ENCODE peak calls at places on chromosomes 2 and 18, in seven cellular contexts. Z, M, R, N, L, C and P are unnamed samples.

GRCh38 chr2:218437969-218438368 is 19.0 kb downstream of the VIL1 start:
- DNase-seq in R (no peak), Z (no peak), N (no peak), L (no peak), C (no peak), M (no peak), P (no peak)

GRCh38 chr2:37376421-37377186 is 32.2 kb downstream of the QPCT start:
- DNase-seq in M (peak; percentile 65), R (no peak), N (peak; percentile 89), L (peak; percentile 94), C (no peak), Z (no peak), P (no peak)

GRCh38 chr18:53906681-53907080 is 317.8 kb downstream of the MBD2 start:
- DNase-seq in R (no peak), N (no peak), C (no peak), L (no peak), M (no peak), Z (peak; percentile 55), P (no peak)

GRCh38 chr2:178949151-178949550 is 100.8 kb downstream of the CCDC141 start:
- DNase-seq in Z (no peak), R (no peak), C (no peak), L (no peak), M (no peak), N (no peak), P (no peak)

GRCh38 chr18:79577451-79578395 is 101.9 kb upstream of the CTDP1 start:
- DNase-seq in L (peak; percentile 49), R (peak; percentile 11), Z (no peak), M (no peak), N (no peak), C (no peak), P (peak; percentile 75)

GRCh38 chr18:45835057-45835634 is 9.7 kb downstream of the SIGLEC15 start:
- DNase-seq in Z (no peak), M (no peak), L (no peak), N (peak; percentile 90), C (no peak), R (no peak), P (no peak)

GRCh38 chr2:38466849-38467767 is 90.0 kb upstream of the ATL2 start:
- DNase-seq in C (no peak), Z (no peak), N (no peak), R (no peak), L (peak; percentile 7), M (no peak), P (no peak)

GRCh38 chr18:7987284-7987976 is 420.3 kb downstream of the PTPRM start:
- DNase-seq in N (no peak), R (no peak), L (peak; percentile 87), C (no peak), Z (no peak), M (no peak), P (no peak)

GRCh38 chr18:53508529-53508928 is 715.9 kb downstream of the MBD2 start:
- DNase-seq in N (no peak), M (no peak), L (no peak), C (no peak), R (no peak), Z (no peak), P (no peak)

GRCh38 chr2:211157211-211157610 is 600.8 kb downstream of the CPS1 start:
- DNase-seq in C (no peak), R (no peak), Z (no peak), M (no peak), N (no peak), L (no peak), P (no peak)

GRCh38 chr2:152347076-152347475 is 12.1 kb downstream of the FMNL2 start:
- DNase-seq in L (peak; percentile 74), Z (no peak), R (no peak), N (no peak), C (no peak), M (no peak), P (no peak)

GRCh38 chr2:205293559-205293958 is 388.7 kb upstream of the NRP2 start:
- DNase-seq in Z (no peak), R (no peak), C (no peak), M (no peak), L (no peak), N (no peak), P (no peak)

GRCh38 chr2:105859694-105859951 is 114.9 kb downstream of the NCK2 start:
- DNase-seq in Z (no peak), R (no peak), L (no peak), C (no peak), N (no peak), M (no peak), P (no peak)

GRCh38 chr2:232104076-232104646 is 142.6 kb downstream of the DIS3L2 start:
- DNase-seq in N (no peak), C (no peak), M (no peak), R (no peak), Z (no peak), L (no peak), P (no peak)

GRCh38 chr18:48914581-48915251 is 36.0 kb downstream of the SMAD7 start:
- DNase-seq in L (no peak), C (no peak), M (peak; percentile 42), R (no peak), N (no peak), Z (no peak), P (no peak)

GRCh38 chr2:234847639-234848038 is 104.2 kb upstream of the SH3BP4 start:
- DNase-seq in L (no peak), Z (no peak), R (no peak), N (no peak), M (no peak), C (no peak), P (no peak)

GRCh38 chr18:55863876-55864275 is 275.9 kb upstream of the TCF4 start:
- DNase-seq in R (no peak), C (peak; percentile 39), L (peak; percentile 40), N (no peak), Z (peak; percentile 36), M (peak; percentile 21), P (no peak)

GRCh38 chr2:182581196-182581935 is 134.7 kb upstream of the DNAJC10 start:
- DNase-seq in R (no peak), C (no peak), Z (no peak), L (no peak), N (no peak), M (no peak), P (no peak)

GRCh38 chr2:167692191-167692590 is 555.2 kb downstream of the STK39 start:
- DNase-seq in R (no peak), Z (no peak), L (no peak), M (no peak), C (no peak), N (no peak), P (no peak)

GRCh38 chr2:224038049-224038829 is 847 bp downstream of the SERPINE2 start:
- DNase-seq in Z (no peak), N (no peak), C (no peak), L (peak; percentile 13), M (peak; percentile 57), R (peak; percentile 58), P (peak; percentile 84)
- H3K27ac ChIP-seq in Z (peak overlapping the region; percentile 18), N (peak overlapping the region; percentile 65), C (no peak overlapping the region), L (peak overlapping the region; percentile 29), M (peak overlapping the region; percentile 15), R (peak overlapping the region; percentile 89), P (no peak overlapping the region)

GRCh38 chr2:237524631-237525030 is 37.6 kb downstream of the MLPH start:
- DNase-seq in Z (no peak), R (no peak), C (peak; percentile 33), M (no peak), L (no peak), N (no peak), P (no peak)
- TF ChIP-seq CTCF in Z (no peak), R (no peak), C (no peak), M (no peak), L (no peak), N (no peak), P (no peak)

GRCh38 chr18:58222439-58223125 is 178.6 kb downstream of the NEDD4L start:
- DNase-seq in L (peak; percentile 33), N (no peak), M (no peak), R (no peak), C (no peak), Z (no peak), P (no peak)

GRCh38 chr18:58226476-58226875 is 182.4 kb downstream of the NEDD4L start:
- DNase-seq in N (peak; percentile 75), R (no peak), L (no peak), C (no peak), Z (no peak), M (no peak), P (no peak)

GRCh38 chr18:58225101-58225500 is 181.1 kb downstream of the NEDD4L start:
- DNase-seq in C (no peak), R (no peak), M (no peak), L (no peak), N (peak; percentile 82), Z (no peak), P (no peak)

GRCh38 chr18:58224425-58224750 is 180.4 kb downstream of the NEDD4L start:
- DNase-seq in L (no peak), C (no peak), N (no peak), R (no peak), Z (no peak), M (no peak), P (no peak)

DNA sequence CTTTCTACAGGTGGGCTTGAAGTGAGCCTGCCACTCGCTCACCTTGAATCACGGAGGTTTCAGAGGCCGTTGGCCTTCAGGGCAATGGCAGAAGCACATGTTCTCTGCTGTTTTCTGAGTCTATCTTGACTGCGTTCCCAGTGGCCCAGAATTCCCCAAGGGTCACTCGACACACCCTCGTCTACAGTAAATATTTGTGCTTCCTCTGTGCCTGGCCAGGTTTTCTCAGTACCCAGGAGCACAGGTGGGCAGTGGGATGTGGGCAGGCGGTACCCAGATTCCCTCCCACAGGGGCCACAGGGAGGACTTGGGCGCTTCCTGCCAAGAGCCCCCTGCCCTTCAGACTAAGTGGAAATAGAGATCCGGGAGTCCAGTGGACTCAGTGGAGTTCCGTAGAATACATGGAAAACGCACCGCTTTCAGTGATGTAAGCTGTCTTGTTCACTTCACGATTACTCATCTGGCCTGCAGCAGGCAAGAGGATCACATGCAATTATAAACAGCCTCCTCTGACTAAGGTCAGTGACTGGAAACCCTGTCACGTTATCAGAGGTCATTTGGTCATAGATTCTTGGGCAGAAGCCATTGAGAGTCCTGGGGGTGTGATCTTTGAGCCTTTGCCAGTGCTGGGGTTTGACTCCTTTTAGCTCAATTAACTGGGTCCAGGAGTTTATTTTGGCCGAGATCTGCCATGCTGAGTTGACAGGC is 179.8 kb downstream of the NEDD4L start:
- DNase-seq in C (peak; percentile 50), R (no peak), M (peak; percentile 84), N (peak; percentile 90), Z (peak; percentile 71), L (peak; percentile 96), P (peak; percentile 71)
- H3K27ac ChIP-seq in C (peak overlapping the region; percentile 87), R (no peak overlapping the region), M (peak overlapping the region; percentile 95), N (peak overlapping the region; percentile 72), Z (peak overlapping the region; percentile 50), L (peak overlapping the region; percentile 80), P (peak overlapping the region; percentile 98)

DNA sequence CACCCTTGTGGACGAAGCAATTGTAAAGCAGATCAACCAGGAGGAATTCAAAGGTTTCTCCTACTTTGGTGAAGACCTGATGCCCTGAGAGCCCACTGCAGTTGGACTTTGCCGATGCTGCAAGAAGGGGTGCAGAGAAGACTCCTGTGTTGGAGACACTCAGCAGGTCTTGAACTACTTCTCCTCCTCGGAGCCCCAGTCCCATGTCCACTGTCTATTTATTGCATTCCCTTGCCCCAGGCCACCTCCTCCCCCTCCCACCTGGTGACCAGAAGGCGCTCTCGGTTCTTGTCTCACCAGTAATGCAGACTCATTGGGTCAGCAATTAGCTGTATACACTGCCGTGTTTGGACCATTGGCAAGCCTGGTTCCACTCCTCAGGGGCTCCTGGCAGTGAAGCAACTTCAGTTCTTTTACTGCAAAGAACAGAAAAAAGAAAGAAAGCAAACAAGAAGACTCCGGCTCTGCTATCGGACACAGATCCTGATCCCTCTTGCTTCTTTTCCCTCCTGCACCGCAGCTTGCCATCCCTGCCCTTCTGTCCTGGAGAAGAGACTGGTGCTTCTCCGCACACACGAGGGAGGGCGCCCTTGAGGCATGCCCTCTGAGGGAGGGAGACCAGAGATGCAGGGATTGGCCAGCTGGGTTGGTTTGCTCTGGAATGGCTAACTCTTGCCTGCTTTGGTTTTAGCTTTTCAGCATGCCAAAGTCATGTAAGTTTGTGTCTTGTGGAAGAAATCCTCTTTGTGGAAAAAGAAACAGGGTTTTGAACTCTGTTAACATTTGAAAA is 112.2 kb upstream of the EPAS1 start:
- DNase-seq in C (no peak), M (no peak), Z (no peak), R (no peak), L (no peak), N (no peak), P (no peak)
- TF ChIP-seq CTCF in C (no peak), M (no peak), Z (no peak), R (peak; percentile 38), L (peak; percentile 6), N (no peak), P (no peak)